ENCODE peak calls at places on chromosomes 2 and 18, in eight cellular contexts. S, E, T, H, W, X, N and M are unnamed samples. For H3K36me3 and H3K4me1, the result is how much of the 10 kb centered on the place peaks cover.

GRCh38 chr2:234414591-234414990 is 82.3 kb downstream of the ARL4C start:
- DNase-seq in T (no peak), W (no peak), N (no peak), H (no peak), S (no peak), E (no peak), X (no peak), M (no peak)

GRCh38 chr18:35076556-35076955 is 35.3 kb downstream of the MAPRE2 start:
- DNase-seq in X (no peak), W (no peak), H (no peak), N (no peak), T (no peak), S (peak), E (no peak), M (no peak)

GRCh38 chr18:31789409-31789808 is 28.7 kb upstream of the SLC25A52 start:
- DNase-seq in S (no peak), H (no peak), E (no peak), T (no peak), X (no peak), N (no peak), W (no peak), M (no peak)

GRCh38 chr2:10124538-10125045 is 2.1 kb downstream of the RRM2 start:
- DNase-seq in E (no peak), X (no peak), S (peak), T (peak), H (no peak), N (peak), W (peak), M (no peak)

GRCh38 chr2:107669335-107669734 is 157.4 kb upstream of the RGPD4 start:
- DNase-seq in S (peak), H (no peak), T (no peak), W (no peak), N (no peak), E (no peak), X (no peak), M (no peak)

GRCh38 chr2:138564586-138565250 is 63.1 kb downstream of the SPOPL start:
- DNase-seq in H (no peak), X (no peak), T (no peak), W (no peak), E (no peak), N (no peak), S (no peak), M (no peak)

GRCh38 chr2:64311948-64312621 is 141.9 kb upstream of the LGALSL start:
- DNase-seq in T (peak), N (peak), E (peak), H (peak), W (peak), S (peak), X (peak), M (peak)

GRCh38 chr2:38178556-38179419 is 102.8 kb upstream of the CYP1B1 start:
- DNase-seq in W (peak), S (peak), X (no peak), T (peak), N (no peak), E (peak), H (no peak), M (no peak)

GRCh38 chr18:79930020-79930642 is 21.3 kb downstream of the SLC66A2 start:
- DNase-seq in H (no peak), T (no peak), W (no peak), N (no peak), X (no peak), E (no peak), S (no peak), M (no peak)

GRCh38 chr2:44572196-44572900 is 210.6 kb downstream of the CAMKMT start:
- DNase-seq in N (no peak), S (peak), E (no peak), W (no peak), H (no peak), X (no peak), T (no peak), M (no peak)

GRCh38 chr2:191165190-191165643 is 14.4 kb upstream of the STAT4 start:
- DNase-seq in E (no peak), X (no peak), T (no peak), N (peak), W (no peak), H (no peak), S (peak), M (no peak)

GRCh38 chr2:14743883-14744282 is 111.4 kb downstream of the LRATD1 start:
- DNase-seq in H (no peak), X (no peak), S (no peak), E (no peak), T (no peak), W (no peak), N (no peak), M (no peak)

GRCh38 chr2:96623116-96623515 is 15.0 kb downstream of the KANSL3 start:
- DNase-seq in H (no peak), E (no peak), T (no peak), X (no peak), S (no peak), W (no peak), N (no peak), M (no peak)

DNA sequence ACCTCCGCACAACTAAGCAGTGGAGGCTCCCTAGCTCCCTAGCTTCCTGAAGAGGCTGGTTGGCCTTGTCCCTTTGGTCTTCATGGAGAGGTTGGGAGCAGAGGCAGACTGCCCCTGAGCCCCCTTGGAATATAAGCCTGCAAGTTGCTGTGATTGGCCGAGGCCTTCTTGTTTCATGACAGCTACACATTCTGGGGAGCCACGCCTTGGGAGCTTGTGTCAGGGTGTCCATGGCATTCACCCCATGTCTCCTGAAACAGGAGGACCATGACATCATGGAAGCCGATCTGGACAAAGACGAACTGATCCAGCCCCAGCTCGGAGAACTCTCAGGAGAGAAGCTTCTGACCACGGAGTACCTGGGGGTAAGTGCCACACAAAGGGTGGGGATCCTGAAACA is 64.0 kb upstream of the B3GNT7 start:
- DNase-seq in H (no peak), E (peak), W (no peak), X (peak), T (no peak), N (no peak), S (no peak), M (no peak)
- H3K36me3 ChIP-seq in H (under half), E (under half), W (under half), X (under half), T (under half), N (under half), S (under half), M (under half)

GRCh38 chr18:9105420-9105819 is 2.9 kb downstream of the NDUFV2 start:
- DNase-seq in H (no peak), N (no peak), X (no peak), W (no peak), T (no peak), S (no peak), E (no peak), M (no peak)
- H3K4me1 ChIP-seq in H (under half), N (under half), X (under half), W (under half), T (half or more), S (half or more), E (half or more), M (half or more)

GRCh38 chr18:48166971-48167370 is 236.5 kb upstream of the SMAD2 start:
- DNase-seq in T (peak), E (no peak), W (no peak), N (no peak), X (peak), S (no peak), H (no peak), M (peak)
- H3K27ac ChIP-seq in T (peak), E (no peak), W (no peak), N (no peak), X (peak), S (no peak), H (no peak), M (peak)

GRCh38 chr18:8826971-8827370 is 121.6 kb downstream of the MTCL1 start:
- DNase-seq in X (no peak), H (no peak), N (no peak), W (no peak), E (no peak), S (no peak), T (no peak), M (no peak)
- H3K36me3 ChIP-seq in X (under half), H (under half), N (under half), W (under half), E (under half), S (half or more), T (under half), M (under half)

DNA sequence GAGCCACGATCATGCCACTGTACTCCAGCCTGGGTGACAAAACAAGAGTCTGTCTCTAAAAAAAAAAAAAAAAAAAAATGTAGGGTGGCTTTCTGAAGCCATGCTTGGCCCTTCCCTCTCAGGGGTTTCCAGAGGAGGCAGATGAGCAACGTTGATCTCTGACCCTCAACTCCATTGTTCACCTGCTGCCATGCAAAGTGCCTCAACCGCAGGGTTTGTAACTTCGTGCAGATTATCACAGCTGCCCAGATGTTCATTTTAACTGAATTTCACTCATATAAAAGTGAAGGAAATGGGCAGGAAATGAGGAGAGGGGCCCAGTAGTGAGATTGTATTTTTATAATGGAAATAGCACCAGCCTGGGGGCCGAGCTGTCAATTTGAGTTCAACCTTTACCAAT is 15.0 kb upstream of the B3GNT2 start:
- DNase-seq in H (no peak), W (no peak), S (no peak), X (no peak), T (no peak), N (no peak), E (no peak), M (no peak)
- H3K4me1 ChIP-seq in H (under half), W (under half), S (under half), X (under half), T (under half), N (under half), E (under half), M (under half)

DNA sequence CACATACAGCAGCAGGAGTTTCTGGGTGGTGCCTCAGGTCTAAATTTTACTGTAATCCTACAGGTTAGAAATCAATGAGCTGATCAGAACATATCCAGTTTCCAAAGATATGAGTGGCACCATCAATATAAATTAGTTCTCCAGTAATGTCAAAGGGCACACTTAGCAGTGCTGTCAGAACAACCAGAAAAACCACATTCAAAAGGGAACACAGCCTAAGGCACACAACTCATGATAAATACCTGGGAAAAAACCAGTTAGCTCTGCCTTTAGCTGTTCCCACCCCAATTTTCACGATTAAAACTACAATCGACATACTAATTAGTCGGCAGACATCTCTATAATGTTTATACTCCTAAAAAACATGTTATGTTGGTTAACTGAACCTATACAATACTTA is 31.5 kb downstream of the ATP8B1 start:
- DNase-seq in H (no peak), T (no peak), W (no peak), E (no peak), S (no peak), N (no peak), X (no peak), M (no peak)
- H3K27ac ChIP-seq in H (no peak), T (no peak), W (peak), E (peak), S (no peak), N (peak), X (peak), M (peak)

GRCh38 chr18:2794159-2794558 is 52.6 kb upstream of the EMILIN2 start:
- DNase-seq in X (no peak), E (no peak), H (no peak), N (no peak), W (no peak), S (no peak), T (no peak), M (no peak)

GRCh38 chr18:2787225-2787624 is 59.6 kb upstream of the EMILIN2 start:
- DNase-seq in E (no peak), S (no peak), N (no peak), H (no peak), W (no peak), T (no peak), X (no peak), M (no peak)

GRCh38 chr18:2797951-2798350 is 48.9 kb upstream of the EMILIN2 start:
- DNase-seq in T (no peak), N (no peak), H (no peak), X (no peak), S (no peak), E (no peak), W (no peak), M (no peak)

DNA sequence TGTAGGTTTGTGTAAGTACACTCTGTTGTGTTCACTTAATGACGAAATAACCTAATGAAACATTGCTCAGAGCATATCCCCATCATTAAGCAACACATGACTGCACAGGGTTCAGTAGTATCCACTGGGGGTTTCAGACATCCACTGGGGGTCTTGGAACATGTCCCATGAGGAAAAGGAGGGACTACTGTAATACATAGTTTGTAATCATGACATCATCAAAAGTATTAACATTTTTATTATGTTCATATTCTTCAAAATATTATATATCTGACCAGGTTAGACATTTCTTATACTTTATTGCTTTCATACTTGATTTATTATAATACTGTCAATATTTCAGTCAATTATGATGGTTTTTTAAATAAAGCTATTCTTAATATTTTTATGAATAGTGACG is 54.4 kb upstream of the EMILIN2 start:
- DNase-seq in W (no peak), S (no peak), T (no peak), H (no peak), X (no peak), E (no peak), N (no peak), M (no peak)
- H3K36me3 ChIP-seq in W (under half), S (under half), T (under half), H (under half), X (under half), E (under half), N (under half), M (half or more)